ENCODE peak calls at places on chromosomes 11 and 22, in six cellular contexts. W is H4; O is HFFc6; D is lower lobe of right lung; A is CD4-positive, CD25-positive, alpha-beta regulatory T cell; R is NCI-H345. P is an unnamed sample.
A peak's percentile ranks its signal among the peaks of the same experiment; 100 is the strongest.

GRCh38 chr22:42919199-42919598 is 62.1 kb upstream of the ARFGAP3 start:
- DNase-seq in D (no peak), A (no peak), W (no peak), O (peak; percentile 41), R (no peak), P (no peak)

GRCh38 chr11:87039371-87039770 is 1.6 kb downstream of the TMEM135 start:
- DNase-seq in O (no peak), A (no peak), R (no peak), D (no peak), W (no peak), P (no peak)

GRCh38 chr22:39995346-39996252 is 845 bp downstream of the FAM83F start:
- DNase-seq in W (no peak), R (no peak), A (no peak), D (no peak), O (no peak), P (no peak)

GRCh38 chr22:38719196-38719595 is 13.5 kb downstream of the GTPBP1 start:
- DNase-seq in R (no peak), D (no peak), O (no peak), A (no peak), W (no peak), P (no peak)

GRCh38 chr11:75430692-75431532 is 2.1 kb downstream of the KLHL35 start:
- DNase-seq in O (no peak), R (no peak), D (no peak), A (no peak), W (no peak), P (no peak)

GRCh38 chr11:61577383-61578118 is 3.3 kb downstream of the SYT7 start:
- DNase-seq in O (no peak), A (no peak), D (no peak), W (no peak), R (no peak), P (no peak)

GRCh38 chr22:40534379-40535188 is 101.9 kb downstream of the MRTFA start:
- DNase-seq in D (no peak), R (no peak), W (peak; percentile 25), A (no peak), O (peak; percentile 61), P (no peak)

GRCh38 chr11:94048310-94048709 is 27.2 kb downstream of the HEPHL1 start:
- DNase-seq in W (no peak), D (no peak), O (no peak), R (no peak), A (no peak), P (no peak)

GRCh38 chr11:116379185-116379828 is 393.5 kb downstream of the BUD13 start:
- DNase-seq in R (no peak), W (no peak), D (no peak), O (no peak), A (no peak), P (no peak)

P was measured in AG04450.